ENCODE peak calls at places on chromosomes 4 and X, in six cellular contexts. J is dorsolateral prefrontal cortex, O is COR-L47, W is RPMI8226, A is T-helper 1 cell, X is HCEC 1CT. I is an unnamed sample.

GRCh38 chr4:26342328-26343040 is 21.7 kb downstream of the RBPJ start:
- DNase-seq in J (no peak), O (no peak), W (no peak), A (no peak), X (peak; percentile 87), I (no peak)

GRCh38 chrX:48626401-48627298 is 29.4 kb downstream of the WDR13 start:
- DNase-seq in J (no peak), O (no peak), W (no peak), A (no peak), X (peak; percentile 25), I (no peak)

GRCh38 chr4:5398056-5398455 is 310.3 kb downstream of the EVC2 start:
- DNase-seq in J (no peak), O (no peak), W (no peak), A (no peak), X (no peak), I (no peak)

GRCh38 chr4:30535255-30535654 is 184.9 kb upstream of the PCDH7 start:
- DNase-seq in J (no peak), O (no peak), W (no peak), A (no peak), X (no peak), I (no peak)

GRCh38 chr4:108885211-108885610 is 122.4 kb upstream of the ETNPPL start:
- DNase-seq in J (no peak), O (no peak), W (no peak), A (no peak), X (peak; percentile 30), I (no peak)

GRCh38 chr4:30865676-30866075 is 145.5 kb downstream of the PCDH7 start:
- DNase-seq in J (no peak), O (no peak), W (no peak), A (no peak), X (peak; percentile 46), I (no peak)

GRCh38 chrX:136209016-136209738 is 42.0 kb downstream of the MAP7D3 start:
- DNase-seq in J (no peak), O (no peak), W (peak; percentile 22), A (peak; percentile 25), X (peak; percentile 42), I (no peak)

GRCh38 chr4:188433916-188434315 is 294.7 kb downstream of the TRIML1 start:
- DNase-seq in J (no peak), O (no peak), W (no peak), A (no peak), X (no peak), I (no peak)

GRCh38 chr4:158624889-158625478 is 46.7 kb downstream of the C4orf46 start:
- DNase-seq in J (no peak), O (peak; percentile 74), W (peak; percentile 33), A (no peak), X (peak; percentile 32), I (no peak)

GRCh38 chr4:153639556-153640475 is 44.3 kb upstream of the TLR2 start:
- DNase-seq in J (no peak), O (no peak), W (no peak), A (no peak), X (no peak), I (no peak)

GRCh38 chr4:136691607-136692006 is 840.7 kb downstream of the PCDH18 start:
- DNase-seq in J (no peak), O (no peak), W (no peak), A (no peak), X (no peak), I (no peak)

GRCh38 chrX:12814434-12814833 is 23.2 kb downstream of the PRPS2 start:
- DNase-seq in J (no peak), O (peak; percentile 4), W (peak; percentile 63), A (no peak), X (peak; percentile 20), I (peak; percentile 3)

GRCh38 chrX:138026211-138026610 is 460.3 kb downstream of the ZIC3 start:
- DNase-seq in J (no peak), O (no peak), W (no peak), A (no peak), X (no peak), I (no peak)

GRCh38 chr4:88147799-88148217 is 10.6 kb downstream of the ABCG2 start:
- DNase-seq in J (no peak), O (no peak), W (no peak), A (no peak), X (no peak), I (no peak)

GRCh38 chrX:20595928-20596550 is 329.3 kb upstream of the RPS6KA3 start:
- DNase-seq in J (no peak), O (no peak), W (peak; percentile 4), A (no peak), X (peak; percentile 33), I (peak; percentile 6)

GRCh38 chr4:6576512-6576911 is 1.5 kb downstream of the MAN2B2 start:
- DNase-seq in J (no peak), O (peak; percentile 50), W (no peak), A (no peak), X (no peak), I (no peak)

GRCh38 chr4:59841698-59842097 is 1358.4 kb upstream of the ADGRL3 start:
- DNase-seq in J (no peak), O (no peak), W (no peak), A (no peak), X (no peak), I (no peak)

GRCh38 chr4:101282076-101282844 is 65.1 kb downstream of the PPP3CA start:
- DNase-seq in J (no peak), O (no peak), W (no peak), A (no peak), X (no peak), I (no peak)

GRCh38 chrX:132900631-132901030 is 57.8 kb downstream of the HS6ST2 start:
- DNase-seq in J (no peak), O (no peak), W (no peak), A (no peak), X (no peak), I (no peak)

I was measured in anterior cingulate cortex.